ENCODE peak calls at places on chromosomes 11 and 22, in six cellular contexts. One of them, this sample, is unnamed.
A peak's percentile ranks its signal among the peaks of the same experiment; 100 is the strongest.

GRCh38 chr11:76237914-76238313 is 31.6 kb upstream of the WNT11 start:
- DNase-seq in heart right ventricle: no peak
- DNase-seq in A549: peak; percentile 68
- DNase-seq in left ventricle myocardium inferior: no peak
- DNase-seq in thoracic aorta: no peak
- DNase-seq in HFF-Myc: peak; percentile 37
- DNase-seq in this sample: no peak

GRCh38 chr11:75199412-75199955 is 41.1 kb upstream of the TPBGL start:
- DNase-seq in heart right ventricle: no peak
- DNase-seq in A549: no peak
- DNase-seq in left ventricle myocardium inferior: no peak
- DNase-seq in thoracic aorta: no peak
- DNase-seq in HFF-Myc: no peak
- DNase-seq in this sample: no peak

GRCh38 chr11:29127456-29127855 is 889.4 kb downstream of the KCNA4 start:
- DNase-seq in heart right ventricle: no peak
- DNase-seq in A549: no peak
- DNase-seq in left ventricle myocardium inferior: no peak
- DNase-seq in thoracic aorta: no peak
- DNase-seq in HFF-Myc: no peak
- DNase-seq in this sample: peak; percentile 50

GRCh38 chr11:21511835-21512440 is 680.9 kb upstream of the ANO5 start:
- DNase-seq in heart right ventricle: no peak
- DNase-seq in A549: peak; percentile 77
- DNase-seq in left ventricle myocardium inferior: peak; percentile 16
- DNase-seq in thoracic aorta: no peak
- DNase-seq in HFF-Myc: no peak
- DNase-seq in this sample: peak; percentile 58

GRCh38 chr11:74681686-74682651 is 49.3 kb downstream of the CHRDL2 start:
- DNase-seq in heart right ventricle: peak; percentile 63
- DNase-seq in A549: no peak
- DNase-seq in left ventricle myocardium inferior: peak; percentile 62
- DNase-seq in thoracic aorta: no peak
- DNase-seq in HFF-Myc: no peak
- DNase-seq in this sample: no peak

GRCh38 chr11:45048313-45048841 is 97.7 kb upstream of the TP53I11 start:
- DNase-seq in heart right ventricle: peak; percentile 25
- DNase-seq in A549: no peak
- DNase-seq in left ventricle myocardium inferior: no peak
- DNase-seq in thoracic aorta: no peak
- DNase-seq in HFF-Myc: no peak
- DNase-seq in this sample: no peak

GRCh38 chr11:116548286-116548685 is 224.5 kb downstream of the BUD13 start:
- DNase-seq in heart right ventricle: no peak
- DNase-seq in A549: no peak
- DNase-seq in left ventricle myocardium inferior: no peak
- DNase-seq in thoracic aorta: no peak
- DNase-seq in HFF-Myc: no peak
- DNase-seq in this sample: no peak

GRCh38 chr11:6653055-6653454 is 2.6 kb downstream of the DCHS1 start:
- DNase-seq in heart right ventricle: no peak
- DNase-seq in A549: no peak
- DNase-seq in left ventricle myocardium inferior: no peak
- DNase-seq in thoracic aorta: no peak
- DNase-seq in HFF-Myc: no peak
- DNase-seq in this sample: no peak

GRCh38 chr11:15602042-15602441 is 487.3 kb downstream of the INSC start:
- DNase-seq in heart right ventricle: no peak
- DNase-seq in A549: no peak
- DNase-seq in left ventricle myocardium inferior: no peak
- DNase-seq in thoracic aorta: no peak
- DNase-seq in HFF-Myc: no peak
- DNase-seq in this sample: no peak

GRCh38 chr11:31535479-31535878 is 25.9 kb downstream of the ELP4 start:
- DNase-seq in heart right ventricle: no peak
- DNase-seq in A549: no peak
- DNase-seq in left ventricle myocardium inferior: no peak
- DNase-seq in thoracic aorta: no peak
- DNase-seq in HFF-Myc: no peak
- DNase-seq in this sample: no peak

GRCh38 chr22:46742576-46743221 is 4.6 kb upstream of the CERK start:
- DNase-seq in heart right ventricle: no peak
- DNase-seq in A549: peak; percentile 55
- DNase-seq in left ventricle myocardium inferior: no peak
- DNase-seq in thoracic aorta: no peak
- DNase-seq in HFF-Myc: no peak
- DNase-seq in this sample: no peak

GRCh38 chr11:76838422-76839068 is 22.2 kb upstream of the ACER3 start:
- DNase-seq in heart right ventricle: peak; percentile 44
- DNase-seq in A549: peak; percentile 55
- DNase-seq in left ventricle myocardium inferior: no peak
- DNase-seq in thoracic aorta: no peak
- DNase-seq in HFF-Myc: no peak
- DNase-seq in this sample: no peak

GRCh38 chr22:38416621-38417251 is 38.3 kb downstream of the KCNJ4 start:
- DNase-seq in heart right ventricle: no peak
- DNase-seq in A549: no peak
- DNase-seq in left ventricle myocardium inferior: no peak
- DNase-seq in thoracic aorta: no peak
- DNase-seq in HFF-Myc: no peak
- DNase-seq in this sample: no peak

GRCh38 chr11:94938399-94939055 is 34.8 kb downstream of the CWC15 start:
- DNase-seq in heart right ventricle: peak; percentile 81
- DNase-seq in A549: no peak
- DNase-seq in left ventricle myocardium inferior: peak; percentile 82
- DNase-seq in thoracic aorta: no peak
- DNase-seq in HFF-Myc: no peak
- DNase-seq in this sample: no peak

GRCh38 chr11:101346591-101346990 is 217.0 kb upstream of the PGR start:
- DNase-seq in heart right ventricle: no peak
- DNase-seq in A549: no peak
- DNase-seq in left ventricle myocardium inferior: no peak
- DNase-seq in thoracic aorta: no peak
- DNase-seq in HFF-Myc: no peak
- DNase-seq in this sample: no peak

GRCh38 chr11:116418388-116419041 is 354.3 kb downstream of the BUD13 start:
- DNase-seq in heart right ventricle: no peak
- DNase-seq in A549: no peak
- DNase-seq in left ventricle myocardium inferior: no peak
- DNase-seq in thoracic aorta: no peak
- DNase-seq in HFF-Myc: no peak
- DNase-seq in this sample: no peak

GRCh38 chr22:33923660-33924246 is 3.5 kb upstream of the LARGE1 start:
- DNase-seq in heart right ventricle: peak; percentile 74
- DNase-seq in A549: peak; percentile 74
- DNase-seq in left ventricle myocardium inferior: no peak
- DNase-seq in thoracic aorta: peak; percentile 16
- DNase-seq in HFF-Myc: peak; percentile 52
- DNase-seq in this sample: no peak

GRCh38 chr11:793556-793955 is 3.7 kb upstream of the CEND1 start:
- DNase-seq in heart right ventricle: no peak
- DNase-seq in A549: no peak
- DNase-seq in left ventricle myocardium inferior: no peak
- DNase-seq in thoracic aorta: no peak
- DNase-seq in HFF-Myc: no peak
- DNase-seq in this sample: no peak

GRCh38 chr11:74306440-74307175 is 4.8 kb downstream of the P4HA3 start:
- DNase-seq in heart right ventricle: no peak
- DNase-seq in A549: no peak
- DNase-seq in left ventricle myocardium inferior: no peak
- DNase-seq in thoracic aorta: no peak
- DNase-seq in HFF-Myc: no peak
- DNase-seq in this sample: no peak

GRCh38 chr11:11427185-11427944 is 74.3 kb upstream of the CSNK2A3 start:
- DNase-seq in heart right ventricle: no peak
- DNase-seq in A549: no peak
- DNase-seq in left ventricle myocardium inferior: no peak
- DNase-seq in thoracic aorta: no peak
- DNase-seq in HFF-Myc: no peak
- DNase-seq in this sample: no peak

GRCh38 chr11:44030996-44031395 is 16.8 kb upstream of the ACCSL start:
- DNase-seq in heart right ventricle: no peak
- DNase-seq in A549: no peak
- DNase-seq in left ventricle myocardium inferior: no peak
- DNase-seq in thoracic aorta: no peak
- DNase-seq in HFF-Myc: no peak
- DNase-seq in this sample: no peak

GRCh38 chr11:129282634-129283033 is 90.5 kb upstream of the ARHGAP32 start:
- DNase-seq in heart right ventricle: no peak
- DNase-seq in A549: no peak
- DNase-seq in left ventricle myocardium inferior: no peak
- DNase-seq in thoracic aorta: no peak
- DNase-seq in HFF-Myc: no peak
- DNase-seq in this sample: no peak
- H3K4me3 ChIP-seq in heart right ventricle: no peak overlapping the region
- H3K4me3 ChIP-seq in A549: no peak overlapping the region
- H3K4me3 ChIP-seq in left ventricle myocardium inferior: no peak overlapping the region
- H3K4me3 ChIP-seq in thoracic aorta: no peak overlapping the region
- H3K4me3 ChIP-seq in HFF-Myc: no peak overlapping the region
- H3K4me3 ChIP-seq in this sample: no peak overlapping the region

DNA sequence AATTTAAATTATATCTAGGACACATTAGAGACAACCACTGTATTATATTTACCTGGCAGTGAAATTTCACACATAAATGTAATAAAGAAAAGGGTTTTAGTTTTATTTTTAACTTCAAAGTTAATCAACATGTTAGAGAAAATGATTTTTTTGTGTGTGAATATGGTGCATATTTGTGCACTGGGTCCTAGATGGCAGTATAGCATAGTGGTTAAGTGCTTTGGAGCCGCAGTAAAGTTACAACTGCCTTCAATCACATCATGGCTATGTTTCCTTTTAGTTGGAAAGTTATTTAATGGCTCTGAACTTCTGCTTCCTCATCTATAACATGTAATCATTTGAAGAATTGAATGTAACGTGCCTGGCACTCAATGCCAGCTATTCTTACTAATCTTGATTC is 108.9 kb upstream of the DDI1 start:
- DNase-seq in heart right ventricle: no peak
- DNase-seq in A549: peak; percentile 36
- DNase-seq in left ventricle myocardium inferior: no peak
- DNase-seq in thoracic aorta: no peak
- DNase-seq in HFF-Myc: no peak
- DNase-seq in this sample: no peak
- TF ChIP-seq CTCF in heart right ventricle: peak; percentile 41
- TF ChIP-seq CTCF in A549: peak; percentile 46
- TF ChIP-seq CTCF in left ventricle myocardium inferior: peak; percentile 57
- TF ChIP-seq CTCF in thoracic aorta: no peak
- TF ChIP-seq CTCF in HFF-Myc: peak; percentile 44
- TF ChIP-seq CTCF in this sample: peak; percentile 74

DNA sequence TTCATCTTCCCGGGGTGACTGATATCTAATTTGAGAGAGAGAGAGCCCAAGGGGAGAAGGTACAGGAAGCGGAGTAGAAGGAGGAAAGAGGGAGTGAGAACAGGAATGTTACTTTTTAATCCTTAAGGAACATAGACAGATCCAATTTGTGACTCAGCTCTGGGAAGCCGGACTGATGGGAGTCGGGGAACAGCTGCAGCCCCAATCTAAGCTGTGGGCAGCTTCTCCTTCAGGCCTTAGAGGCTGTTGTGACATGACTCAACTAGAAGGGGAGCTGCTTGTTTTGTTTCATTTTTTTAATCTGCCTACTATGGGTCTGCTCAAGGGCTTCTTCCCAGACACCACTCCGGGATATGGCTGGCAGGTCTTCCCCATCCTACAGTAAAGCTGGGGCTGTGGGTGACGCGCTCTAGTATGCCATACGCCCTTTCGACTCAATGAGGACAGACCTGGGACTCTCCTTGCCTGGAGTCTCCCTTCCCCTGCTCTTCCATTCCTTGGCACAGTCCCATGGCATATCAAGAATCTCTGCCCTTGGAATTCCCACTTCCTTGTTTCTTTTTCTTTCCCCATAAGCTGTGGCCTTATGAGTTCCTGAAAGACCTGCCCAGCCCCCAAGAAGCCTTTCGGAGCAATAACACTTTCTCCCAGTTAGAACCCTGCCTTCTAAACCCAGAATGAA is 103.3 kb upstream of the AKIP1 start:
- DNase-seq in heart right ventricle: peak; percentile 46
- DNase-seq in A549: no peak
- DNase-seq in left ventricle myocardium inferior: peak; percentile 44
- DNase-seq in thoracic aorta: no peak
- DNase-seq in HFF-Myc: no peak
- DNase-seq in this sample: no peak
- H3K4me3 ChIP-seq in heart right ventricle: peak overlapping the region; percentile 65
- H3K4me3 ChIP-seq in A549: no peak overlapping the region
- H3K4me3 ChIP-seq in left ventricle myocardium inferior: peak overlapping the region; percentile 78
- H3K4me3 ChIP-seq in thoracic aorta: peak overlapping the region; percentile 74
- H3K4me3 ChIP-seq in HFF-Myc: peak overlapping the region; percentile 57
- H3K4me3 ChIP-seq in this sample: peak overlapping the region; percentile 87

GRCh38 chr11:40062616-40063015 is 1396.8 kb downstream of the LRRC4C start:
- DNase-seq in heart right ventricle: no peak
- DNase-seq in A549: no peak
- DNase-seq in left ventricle myocardium inferior: no peak
- DNase-seq in thoracic aorta: no peak
- DNase-seq in HFF-Myc: no peak
- DNase-seq in this sample: no peak
- TF ChIP-seq CTCF in heart right ventricle: no peak
- TF ChIP-seq CTCF in A549: no peak
- TF ChIP-seq CTCF in left ventricle myocardium inferior: no peak
- TF ChIP-seq CTCF in thoracic aorta: no peak
- TF ChIP-seq CTCF in HFF-Myc: no peak
- TF ChIP-seq CTCF in this sample: no peak

DNA sequence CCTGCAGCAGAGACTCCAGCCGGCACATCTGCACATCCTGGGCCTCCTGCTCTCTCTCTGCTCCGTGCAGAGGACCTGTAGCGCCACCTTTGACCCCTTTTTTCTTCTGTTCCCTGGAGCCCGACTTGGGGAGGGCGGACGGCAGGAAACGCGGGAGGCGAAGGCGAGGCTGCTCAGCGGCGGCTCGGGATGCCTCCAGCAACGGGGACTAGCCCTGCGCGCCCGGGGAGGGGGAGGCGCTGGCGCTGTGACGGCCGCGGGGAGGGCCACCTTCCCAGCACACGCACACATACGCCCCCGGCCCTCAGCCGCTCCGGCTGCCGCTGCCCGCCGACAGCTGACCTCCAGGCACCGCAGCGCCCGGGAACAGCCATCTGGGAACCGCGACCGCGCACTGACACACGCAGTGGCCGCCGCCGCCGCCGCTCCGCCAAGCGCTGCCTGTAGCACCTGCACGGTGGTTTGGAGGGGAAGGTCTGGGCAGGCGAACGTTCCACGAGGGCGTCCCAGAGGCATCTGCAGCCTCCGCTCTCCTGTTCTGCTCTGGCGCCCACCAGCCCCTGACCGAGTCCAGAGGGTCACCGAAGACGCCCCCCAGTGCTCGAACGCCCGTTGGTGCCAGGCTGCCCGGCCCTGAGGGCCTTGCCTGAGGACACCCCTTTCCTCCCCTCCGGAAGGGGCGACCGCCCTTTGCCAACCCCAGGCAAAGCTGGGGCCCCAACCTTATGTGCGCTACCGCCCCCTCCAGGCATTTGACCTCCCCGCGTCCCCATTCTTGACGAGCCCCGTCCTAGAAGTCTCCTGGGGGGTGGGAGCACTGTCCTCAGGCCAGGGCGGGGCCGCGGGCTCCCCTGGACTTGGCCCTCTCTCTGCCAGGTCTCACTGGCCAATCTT is 16.9 kb upstream of the C22orf42 start:
- DNase-seq in heart right ventricle: no peak
- DNase-seq in A549: no peak
- DNase-seq in left ventricle myocardium inferior: no peak
- DNase-seq in thoracic aorta: no peak
- DNase-seq in HFF-Myc: no peak
- DNase-seq in this sample: no peak
- H3K4me3 ChIP-seq in heart right ventricle: no peak overlapping the region
- H3K4me3 ChIP-seq in A549: no peak overlapping the region
- H3K4me3 ChIP-seq in left ventricle myocardium inferior: peak overlapping the region; percentile 49
- H3K4me3 ChIP-seq in thoracic aorta: no peak overlapping the region
- H3K4me3 ChIP-seq in HFF-Myc: no peak overlapping the region
- H3K4me3 ChIP-seq in this sample: no peak overlapping the region

This sample was measured in epithelial cell of proximal tubule.